ENCODE peak calls at places on chromosomes 6 and 20, in six cellular contexts. L, P, B, J, G and U are unnamed samples.

GRCh38 chr6:47047479-47048411 is 5.6 kb upstream of the ADGRF1 start:
- DNase-seq in G (peak; percentile 57), L (peak; percentile 83), P (no peak), J (peak; percentile 86), B (peak; percentile 52), U (peak; percentile 84)

GRCh38 chr6:12555267-12555666 is 161.3 kb upstream of the PHACTR1 start:
- DNase-seq in J (peak; percentile 60), L (no peak), B (no peak), G (peak; percentile 68), P (no peak), U (no peak)

GRCh38 chr20:55375920-55376319 is 629.4 kb downstream of the CBLN4 start:
- DNase-seq in J (no peak), L (no peak), P (no peak), B (no peak), G (no peak), U (no peak)

GRCh38 chr20:22339091-22339881 is 245.1 kb downstream of the FOXA2 start:
- DNase-seq in L (peak; percentile 91), G (peak; percentile 31), P (peak; percentile 51), B (peak; percentile 45), J (peak; percentile 54), U (peak; percentile 21)

GRCh38 chr6:43923376-43924221 is 153.6 kb downstream of the VEGFA start:
- DNase-seq in P (no peak), J (peak; percentile 88), G (no peak), B (no peak), L (no peak), U (no peak)

GRCh38 chr6:169824848-169825557 is 73.6 kb downstream of the ERMARD start:
- DNase-seq in G (no peak), L (no peak), P (no peak), B (no peak), J (no peak), U (no peak)

GRCh38 chr6:710601-711571 is 17.9 kb upstream of the EXOC2 start:
- DNase-seq in L (peak; percentile 18), P (peak; percentile 52), G (peak; percentile 18), B (peak; percentile 60), J (peak; percentile 73), U (no peak)

GRCh38 chr6:112877134-112878100 is 530.3 kb downstream of the RFPL4B start:
- DNase-seq in P (no peak), G (peak; percentile 89), L (peak; percentile 2), B (no peak), J (peak; percentile 91), U (peak; percentile 47)

GRCh38 chr6:72272958-72273357 is 348.9 kb upstream of the KCNQ5 start:
- DNase-seq in B (no peak), G (no peak), J (peak; percentile 70), L (no peak), P (no peak), U (no peak)

GRCh38 chr20:9514461-9515210 is at the start of gene LAMP5:
- DNase-seq in B (no peak), L (no peak), P (no peak), J (peak; percentile 75), G (no peak), U (no peak)
- H3K4me3 ChIP-seq in B (no peak within 1 kb of the TSS), L (peak within 1 kb of the TSS; percentile 31), P (no peak within 1 kb of the TSS), J (no peak within 1 kb of the TSS), G (no peak within 1 kb of the TSS), U (no peak within 1 kb of the TSS)

GRCh38 chr6:148746363-148747144 is at the start of gene UST:
- DNase-seq in J (peak; percentile 99), G (peak; percentile 80), B (peak; percentile 67), P (peak; percentile 59), L (peak; percentile 36), U (peak; percentile 59)
- TF ChIP-seq CTCF in J (peak; percentile 38), G (peak; percentile 60), B (peak; percentile 21), P (peak; percentile 7), L (peak; percentile 44), U (peak; percentile 54)

GRCh38 chr6:157768304-157768703 is 54.7 kb upstream of the SNX9 start:
- DNase-seq in B (no peak), G (no peak), L (no peak), J (no peak), P (no peak), U (no peak)
- H3K4me3 ChIP-seq in B (no peak overlapping the region), G (no peak overlapping the region), L (no peak overlapping the region), J (no peak overlapping the region), P (no peak overlapping the region), U (no peak overlapping the region)

DNA sequence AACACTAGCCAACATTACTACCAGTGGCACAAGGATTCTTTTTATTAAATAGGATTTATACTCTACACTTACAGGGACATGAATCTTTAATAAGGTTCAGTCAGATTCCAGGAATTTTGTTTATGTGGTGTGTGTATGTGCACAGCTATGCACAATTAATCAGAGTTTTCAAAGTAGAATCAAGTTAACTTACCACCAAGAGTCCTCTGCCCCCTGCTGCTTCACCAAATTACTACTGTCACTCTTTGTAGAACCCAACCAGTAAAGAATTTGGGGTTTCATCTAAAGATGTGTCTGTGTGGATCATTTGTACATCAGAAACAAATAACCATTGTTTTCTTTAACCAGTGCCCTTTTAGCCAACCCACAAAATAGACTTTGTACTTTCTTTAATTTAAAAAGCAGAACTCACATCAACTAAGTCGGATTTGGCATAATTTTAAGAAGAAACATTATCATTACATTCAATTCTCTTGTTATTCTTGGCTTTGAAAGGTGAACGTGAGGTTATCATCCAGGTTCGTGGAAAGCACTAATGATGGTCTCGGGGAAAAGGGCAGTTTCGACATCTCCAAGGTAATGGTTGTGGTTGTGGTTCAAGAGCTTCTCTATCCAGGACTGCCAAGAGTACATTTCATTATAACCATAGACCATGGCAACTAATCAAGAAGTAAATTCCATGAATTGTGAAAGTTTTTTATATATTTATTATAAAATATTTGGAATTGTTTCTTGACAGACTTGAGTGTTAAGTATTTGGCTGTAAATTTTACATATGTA is 514.3 kb upstream of the ID4 start:
- DNase-seq in B (no peak), L (no peak), P (no peak), G (peak; percentile 74), J (no peak), U (no peak)
- TF ChIP-seq CTCF in B (no peak), L (no peak), P (no peak), G (peak; percentile 16), J (no peak), U (peak; percentile 14)

DNA sequence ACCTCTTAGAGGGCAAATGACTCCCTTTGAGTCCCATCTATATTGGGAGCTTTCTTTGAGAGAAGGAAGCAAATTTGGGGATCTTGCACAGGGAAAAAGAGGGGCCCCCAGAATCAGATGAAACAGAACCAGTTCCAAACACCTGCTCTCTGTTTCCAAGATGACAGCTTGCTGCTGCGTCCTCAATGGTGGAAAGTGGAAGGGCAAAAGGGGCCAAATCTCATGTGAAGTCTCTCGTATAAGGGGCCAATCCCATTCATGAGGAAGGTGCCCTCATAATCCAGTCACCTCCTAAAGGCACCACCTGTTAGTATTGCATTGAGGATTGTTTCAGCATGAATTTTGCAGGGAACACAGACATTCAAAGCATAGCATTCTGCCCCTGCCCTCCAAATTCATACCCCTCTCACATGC is 483 bp upstream of the SERPINB1 start:
- DNase-seq in G (no peak), P (no peak), L (no peak), B (no peak), J (no peak), U (no peak)
- H3K4me3 ChIP-seq in G (no peak overlapping the region), P (peak overlapping the region; percentile 60), L (peak overlapping the region; percentile 71), B (peak overlapping the region; percentile 56), J (peak overlapping the region; percentile 63), U (peak overlapping the region; percentile 37)

GRCh38 chr6:55853008-55854001 is 22.1 kb downstream of the BMP5 start:
- DNase-seq in J (peak; percentile 17), L (no peak), G (no peak), B (no peak), P (no peak), U (no peak)
- TF ChIP-seq CTCF in J (no peak), L (no peak), G (no peak), B (no peak), P (no peak), U (no peak)

GRCh38 chr6:42692151-42692911 is 30.1 kb downstream of the PRPH2 start:
- DNase-seq in P (peak; percentile 34), J (peak; percentile 54), L (no peak), G (no peak), B (no peak), U (peak; percentile 61)

GRCh38 chr6:42689371-42689770 is 33.0 kb downstream of the PRPH2 start:
- DNase-seq in P (no peak), L (no peak), G (no peak), B (no peak), J (no peak), U (no peak)

GRCh38 chr6:42693725-42694323 is 28.6 kb downstream of the PRPH2 start:
- DNase-seq in L (no peak), P (peak; percentile 6), G (no peak), B (no peak), J (no peak), U (no peak)

GRCh38 chr6:42690151-42690702 is 32.2 kb downstream of the PRPH2 start:
- DNase-seq in L (no peak), G (no peak), B (no peak), P (peak; percentile 20), J (peak; percentile 55), U (no peak)

DNA sequence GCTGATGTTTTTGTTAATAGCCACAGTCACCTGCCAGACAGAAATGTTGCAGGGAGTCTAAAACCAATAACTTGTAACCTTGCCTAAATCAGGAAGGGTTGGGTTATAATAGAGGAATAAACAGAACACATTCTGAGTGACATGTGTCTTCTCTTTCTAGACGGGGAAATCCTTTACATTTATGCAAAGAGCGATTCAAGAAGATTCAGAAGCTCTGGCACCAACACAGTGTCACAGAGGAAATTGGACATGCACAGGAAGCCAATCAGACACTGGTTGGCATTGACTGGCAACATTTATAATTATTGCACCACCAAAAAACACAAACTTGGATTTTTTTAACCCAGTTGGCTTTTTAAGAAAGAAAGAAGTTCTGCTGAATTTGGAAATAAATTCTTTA is 31.5 kb downstream of the PRPH2 start:
- DNase-seq in B (no peak), G (no peak), P (no peak), J (no peak), L (no peak), U (no peak)
- H3K4me3 ChIP-seq in B (no peak overlapping the region), G (no peak overlapping the region), P (no peak overlapping the region), J (no peak overlapping the region), L (no peak overlapping the region), U (no peak overlapping the region)

DNA sequence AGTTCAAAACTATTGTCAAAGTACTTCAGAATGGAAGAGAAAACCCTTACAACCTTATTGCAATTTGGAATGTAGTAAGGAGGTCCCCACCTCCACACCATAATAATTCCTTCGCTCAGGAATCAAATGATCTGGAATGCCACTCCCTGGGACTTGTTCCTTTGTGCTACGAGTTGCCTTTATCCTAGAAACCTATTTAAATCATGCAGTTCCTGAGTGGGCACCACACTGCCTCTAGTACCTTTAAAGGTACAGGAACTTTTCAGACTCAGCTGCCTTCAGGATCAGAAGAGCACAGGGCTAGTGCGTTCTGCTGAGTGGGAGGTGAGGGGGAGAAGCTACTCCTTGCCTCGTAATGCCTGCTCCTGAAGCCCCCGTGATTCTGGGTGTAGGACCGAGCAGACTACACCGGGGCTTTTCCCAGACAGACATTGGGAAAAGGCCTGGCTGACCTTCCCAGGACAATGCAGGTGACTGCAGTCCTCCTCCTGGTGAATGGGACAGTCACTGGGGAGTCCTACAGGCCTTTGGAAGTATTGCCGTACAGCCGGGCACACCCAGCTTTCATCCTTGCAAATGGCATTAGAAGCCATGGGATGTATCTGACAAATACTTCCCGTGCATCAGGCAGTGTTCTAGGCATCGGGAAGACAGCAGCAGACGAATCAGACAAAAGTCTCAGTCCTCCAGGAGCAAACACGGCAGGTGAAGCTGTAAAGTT is 11.8 kb upstream of the TUBB2B start:
- DNase-seq in J (no peak), B (no peak), G (no peak), L (peak; percentile 44), P (no peak), U (no peak)
- TF ChIP-seq CTCF in J (peak; percentile 7), B (no peak), G (peak; percentile 12), L (no peak), P (peak; percentile 6), U (peak; percentile 19)